ENCODE peak calls at places on chromosomes 2 and 18, in six cellular contexts. J, Y, Z, L, D and M are unnamed samples.

GRCh38 chr2:126831234-126832005 is 67.3 kb upstream of the TEX51 start:
- DNase-seq in Y (no peak), Z (no peak), D (no peak), L (no peak), J (no peak), M (no peak)

GRCh38 chr2:152646775-152647174 is 70.5 kb downstream of the PRPF40A start:
- DNase-seq in J (no peak), L (no peak), Z (no peak), Y (no peak), D (peak), M (peak)

GRCh38 chr2:140695163-140695562 is 1435.7 kb downstream of the LRP1B start:
- DNase-seq in L (no peak), Y (no peak), D (peak), J (no peak), Z (no peak), M (peak)

GRCh38 chr2:78407960-78408794 is 617.3 kb upstream of the REG3G start:
- DNase-seq in J (no peak), Y (no peak), L (no peak), Z (peak), D (no peak), M (no peak)

GRCh38 chr2:133393881-133394280 is 174.4 kb downstream of the NCKAP5 start:
- DNase-seq in L (no peak), Y (no peak), D (no peak), J (no peak), Z (no peak), M (no peak)

GRCh38 chr2:151156943-151157705 is 104.5 kb downstream of the RBM43 start:
- DNase-seq in Y (no peak), J (no peak), L (no peak), Z (no peak), D (no peak), M (peak)

GRCh38 chr2:231800493-231801091 is 14.3 kb downstream of the COPS7B start:
- DNase-seq in L (no peak), D (peak), Z (no peak), J (peak), Y (peak), M (peak)

GRCh38 chr2:182345384-182345783 is 81.5 kb downstream of the PDE1A start:
- DNase-seq in L (no peak), Y (no peak), D (no peak), Z (no peak), J (no peak), M (no peak)

GRCh38 chr2:29046321-29046720 is 28.0 kb downstream of the PCARE start:
- DNase-seq in D (no peak), J (no peak), L (no peak), Z (no peak), Y (no peak), M (no peak)

GRCh38 chr2:134258684-134259408 is 5.0 kb downstream of the MGAT5 start:
- DNase-seq in Y (no peak), L (peak), D (no peak), Z (no peak), J (no peak), M (no peak)

GRCh38 chr18:21000667-21001066 is 110.9 kb downstream of the ROCK1 start:
- DNase-seq in Z (no peak), L (no peak), Y (no peak), D (peak), J (no peak), M (peak)

GRCh38 chr2:85255813-85256581 is 71.8 kb downstream of the TGOLN2 start:
- DNase-seq in Y (no peak), Z (peak), D (no peak), J (no peak), L (no peak), M (peak)

GRCh38 chr2:208929489-208929864 is 494.4 kb upstream of the MAP2 start:
- DNase-seq in Y (no peak), D (peak), L (no peak), J (no peak), Z (no peak), M (peak)

GRCh38 chr2:120269816-120270215 is 17.2 kb downstream of the RALB start:
- DNase-seq in L (no peak), Y (no peak), Z (no peak), D (no peak), J (no peak), M (no peak)

GRCh38 chr2:219018286-219018685 is 23.0 kb downstream of the CFAP65 start:
- DNase-seq in Z (peak), Y (no peak), D (no peak), L (no peak), J (no peak), M (no peak)

GRCh38 chr2:157692768-157693167 is 64.1 kb upstream of the ACVR1C start:
- DNase-seq in J (no peak), L (no peak), D (peak), Y (no peak), Z (no peak), M (peak)

GRCh38 chr18:39350916-39351315 is 1785.3 kb upstream of the CELF4 start:
- DNase-seq in D (no peak), Y (no peak), J (no peak), L (no peak), Z (no peak), M (no peak)

GRCh38 chr2:201257941-201258665 is 2.2 kb upstream of the CASP8 start:
- DNase-seq in J (peak), Z (peak), L (peak), Y (peak), D (peak), M (peak)

GRCh38 chr2:222872551-222872950 is 11.7 kb downstream of the ACSL3 start:
- DNase-seq in Y (no peak), L (no peak), Z (no peak), D (no peak), J (no peak), M (no peak)

GRCh38 chr2:102735431-102736130 is 26.2 kb upstream of the TMEM182 start:
- DNase-seq in D (peak), Y (no peak), Z (no peak), J (peak), L (no peak), M (peak)

GRCh38 chr2:45259144-45259543 is 249.9 kb upstream of the SIX2 start:
- DNase-seq in J (no peak), Z (no peak), L (no peak), D (no peak), Y (no peak), M (no peak)

GRCh38 chr18:46480187-46480586 is 176.8 kb downstream of the LOXHD1 start:
- DNase-seq in L (no peak), D (no peak), J (no peak), Y (no peak), Z (no peak), M (no peak)

GRCh38 chr2:172249986-172250385 is 147.3 kb upstream of the DLX2 start:
- DNase-seq in Z (no peak), L (no peak), Y (no peak), J (no peak), D (peak), M (peak)

GRCh38 chr18:42052137-42052708 is 97.2 kb downstream of the PIK3C3 start:
- DNase-seq in L (no peak), Z (no peak), Y (no peak), D (peak), J (no peak), M (peak)

GRCh38 chr2:70248145-70248809 is at the start of gene TIA1:
- DNase-seq in D (peak), Y (peak), J (peak), L (peak), Z (peak), M (peak)

GRCh38 chr2:109497911-109498870 is 115.6 kb downstream of the SEPTIN10 start:
- DNase-seq in Y (no peak), Z (no peak), L (no peak), J (no peak), D (no peak), M (no peak)

GRCh38 chr2:16334886-16335605 is 330.6 kb downstream of the CYRIA start:
- DNase-seq in Z (no peak), Y (no peak), L (no peak), J (no peak), D (no peak), M (no peak)